ENCODE peak calls at places on chromosomes 12 and 14, in eight cellular contexts. B, P, G, E, S, W, C and Z are unnamed samples.

GRCh38 chr12:28936221-28936620 is 212.9 kb upstream of the FAR2 start:
- DNase-seq in G (no peak), S (no peak), P (no peak), W (no peak), E (no peak), C (no peak), B (no peak), Z (no peak)

GRCh38 chr12:124385219-124385969 is 90.5 kb downstream of the RFLNA start:
- DNase-seq in C (no peak), G (no peak), W (no peak), S (no peak), B (no peak), P (no peak), E (no peak), Z (no peak)

GRCh38 chr14:22266683-22267082 is 322.3 kb downstream of the DAD1 start:
- DNase-seq in E (no peak), S (no peak), W (no peak), C (no peak), B (no peak), G (no peak), P (no peak), Z (no peak)

GRCh38 chr12:69666798-69667197 is 32.3 kb downstream of the BEST3 start:
- DNase-seq in S (no peak), E (no peak), B (no peak), P (no peak), G (no peak), W (no peak), C (no peak), Z (no peak)

GRCh38 chr12:54984602-54985376 is at the start of gene TESPA1:
- DNase-seq in P (peak; percentile 62), G (peak; percentile 58), C (peak; percentile 72), B (peak; percentile 70), S (peak; percentile 38), E (peak; percentile 76), W (peak; percentile 59), Z (no peak)

GRCh38 chr14:25150934-25151790 is 101.2 kb upstream of the STXBP6 start:
- DNase-seq in C (no peak), E (peak; percentile 49), S (no peak), P (no peak), B (no peak), G (no peak), W (no peak), Z (no peak)

GRCh38 chr12:5206401-5207175 is 162.9 kb downstream of the KCNA5 start:
- DNase-seq in W (no peak), C (no peak), P (no peak), G (no peak), E (no peak), S (no peak), B (no peak), Z (no peak)

GRCh38 chr12:88242161-88242925 is 100.2 kb downstream of the TMTC3 start:
- DNase-seq in S (no peak), C (no peak), P (peak; percentile 71), W (no peak), B (no peak), G (no peak), E (no peak), Z (no peak)

GRCh38 chr14:21498540-21499526 is 12.3 kb downstream of the METTL3 start:
- DNase-seq in G (no peak), W (no peak), C (no peak), B (no peak), P (no peak), S (no peak), E (peak; percentile 62), Z (no peak)

GRCh38 chr12:116222358-116222757 is 55.1 kb downstream of the MED13L start:
- DNase-seq in S (peak; percentile 77), C (no peak), G (peak; percentile 77), E (peak; percentile 34), P (peak; percentile 82), B (no peak), W (peak; percentile 89), Z (peak; percentile 79)

GRCh38 chr12:64922853-64923252 is 98.4 kb downstream of the TBC1D30 start:
- DNase-seq in B (no peak), P (no peak), C (no peak), W (no peak), G (no peak), E (no peak), S (no peak), Z (no peak)

GRCh38 chr14:39592390-39592789 is 160.2 kb upstream of the FBXO33 start:
- DNase-seq in B (no peak), P (no peak), E (no peak), S (no peak), W (no peak), C (no peak), G (no peak), Z (no peak)

GRCh38 chr12:130716918-130717306 is 813 bp upstream of the RIMBP2 start:
- DNase-seq in W (no peak), B (no peak), P (no peak), S (no peak), E (no peak), G (no peak), C (no peak), Z (no peak)